ENCODE peak calls at places on chromosome X, in four cellular contexts. U, J, F and X are unnamed samples.

GRCh38 chrX:70552174-70552704 is 107.6 kb downstream of the DLG3 start:
- DNase-seq in U (no peak), J (no peak), F (no peak), X (no peak)

GRCh38 chrX:49172280-49172780 is 632 bp downstream of the PLP2 start:
- DNase-seq in U (no peak), J (peak), F (peak), X (no peak)

GRCh38 chrX:8820910-8821527 is 19.8 kb upstream of the FAM9A start:
- DNase-seq in U (no peak), J (no peak), F (no peak), X (no peak)

GRCh38 chrX:54288989-54289388 is 68.9 kb downstream of the WNK3 start:
- DNase-seq in U (no peak), J (no peak), F (no peak), X (no peak)

GRCh38 chrX:119468930-119469635 is 839 bp downstream of the SLC25A5 start:
- DNase-seq in U (peak), J (peak), F (peak), X (peak)

GRCh38 chrX:68177542-68177941 is 255.8 kb downstream of the OPHN1 start:
- DNase-seq in U (no peak), J (no peak), F (no peak), X (no peak)

GRCh38 chrX:135308345-135308855 is 880 bp upstream of the ETDC start:
- DNase-seq in U (no peak), J (no peak), F (no peak), X (no peak)

GRCh38 chrX:74230094-74230493 is 73.9 kb upstream of the ZCCHC13 start:
- DNase-seq in U (no peak), J (no peak), F (no peak), X (no peak)

GRCh38 chrX:86215260-86215659 is 67.0 kb downstream of the DACH2 start:
- DNase-seq in U (no peak), J (no peak), F (no peak), X (no peak)

GRCh38 chrX:153488231-153488914 is 6.4 kb upstream of the BGN start:
- DNase-seq in U (no peak), J (no peak), F (no peak), X (no peak)

GRCh38 chrX:29113221-29113620 is 526.0 kb downstream of the IL1RAPL1 start:
- DNase-seq in U (no peak), J (no peak), F (no peak), X (no peak)

GRCh38 chrX:82748901-82749505 is 759.1 kb upstream of the POU3F4 start:
- DNase-seq in U (no peak), J (no peak), F (no peak), X (no peak)

GRCh38 chrX:26445288-26445687 is 229.3 kb downstream of the MAGEB5 start:
- DNase-seq in U (no peak), J (no peak), F (no peak), X (no peak)

GRCh38 chrX:41085883-41086626 is 810 bp downstream of the USP9X start:
- DNase-seq in U (peak), J (no peak), F (peak), X (peak)

GRCh38 chrX:37690123-37690522 is 4.5 kb downstream of the XK start:
- DNase-seq in U (no peak), J (no peak), F (no peak), X (no peak)

GRCh38 chrX:64977830-64978229 is 1.6 kb upstream of the ZC4H2 start:
- DNase-seq in U (no peak), J (no peak), F (no peak), X (no peak)

GRCh38 chrX:114532093-114532805 is 51.6 kb upstream of the HTR2C start:
- DNase-seq in U (no peak), J (no peak), F (no peak), X (no peak)

GRCh38 chrX:30215357-30215843 is at the start of gene MAGEB2:
- DNase-seq in U (no peak), J (no peak), F (no peak), X (no peak)

GRCh38 chrX:46912673-46913491 is 661 bp downstream of the JADE3 start:
- DNase-seq in U (peak), J (no peak), F (no peak), X (no peak)

GRCh38 chrX:141760761-141761160 is 62.2 kb upstream of the SPANXD start:
- DNase-seq in U (no peak), J (no peak), F (no peak), X (no peak)

GRCh38 chrX:11446331-11446730 is 153.1 kb downstream of the AMELX start:
- DNase-seq in U (no peak), J (no peak), F (no peak), X (no peak)

GRCh38 chrX:15988661-15989603 is 134.3 kb upstream of the AP1S2 start:
- DNase-seq in U (no peak), J (no peak), F (no peak), X (no peak)